ENCODE peak calls at places on chromosomes 13 and 19, in six cellular contexts. Y, I, J, Q, P and M are unnamed samples.

GRCh38 chr19:10116085-10116865 is 3.4 kb downstream of the EIF3G start:
- DNase-seq in Y (no peak), I (no peak), Q (no peak), J (no peak), P (no peak), M (no peak)

GRCh38 chr19:16828990-16829821 is at the start of gene SIN3B:
- DNase-seq in Q (peak; percentile 77), Y (peak; percentile 95), J (peak; percentile 97), I (peak; percentile 95), P (peak; percentile 81), M (peak; percentile 78)

GRCh38 chr19:3693030-3693925 is 7.0 kb downstream of the PIP5K1C start:
- DNase-seq in J (peak; percentile 23), Y (no peak), P (no peak), Q (no peak), I (no peak), M (no peak)

GRCh38 chr19:35437152-35437951 is 10.7 kb upstream of the FFAR2 start:
- DNase-seq in P (no peak), J (no peak), Y (no peak), Q (no peak), I (no peak), M (no peak)

GRCh38 chr19:49764341-49764740 is 1.2 kb upstream of the TSKS start:
- DNase-seq in Q (no peak), Y (no peak), J (no peak), I (no peak), P (no peak), M (no peak)

GRCh38 chr13:98890186-98890585 is 87.7 kb downstream of the DOCK9 start:
- DNase-seq in J (no peak), Q (no peak), P (no peak), I (no peak), Y (no peak), M (no peak)

GRCh38 chr13:48857576-48857975 is 118.1 kb upstream of the FNDC3A start:
- DNase-seq in I (no peak), J (no peak), P (no peak), Q (no peak), Y (no peak), M (no peak)

GRCh38 chr13:38543561-38543960 is 143.3 kb upstream of the FREM2 start:
- DNase-seq in Y (no peak), Q (no peak), I (no peak), P (no peak), J (no peak), M (no peak)

GRCh38 chr13:40283666-40284065 is 382.8 kb downstream of the FOXO1 start:
- DNase-seq in Q (no peak), Y (no peak), P (no peak), I (no peak), J (no peak), M (no peak)

GRCh38 chr13:21971662-21972635 is 301.1 kb downstream of the FGF9 start:
- DNase-seq in Q (no peak), P (no peak), I (no peak), J (no peak), Y (no peak), M (no peak)
- TF ChIP-seq POLR2AphosphoS5 in Q (no peak), P (no peak), I (no peak), J (no peak), Y (no peak), M (no peak)

DNA sequence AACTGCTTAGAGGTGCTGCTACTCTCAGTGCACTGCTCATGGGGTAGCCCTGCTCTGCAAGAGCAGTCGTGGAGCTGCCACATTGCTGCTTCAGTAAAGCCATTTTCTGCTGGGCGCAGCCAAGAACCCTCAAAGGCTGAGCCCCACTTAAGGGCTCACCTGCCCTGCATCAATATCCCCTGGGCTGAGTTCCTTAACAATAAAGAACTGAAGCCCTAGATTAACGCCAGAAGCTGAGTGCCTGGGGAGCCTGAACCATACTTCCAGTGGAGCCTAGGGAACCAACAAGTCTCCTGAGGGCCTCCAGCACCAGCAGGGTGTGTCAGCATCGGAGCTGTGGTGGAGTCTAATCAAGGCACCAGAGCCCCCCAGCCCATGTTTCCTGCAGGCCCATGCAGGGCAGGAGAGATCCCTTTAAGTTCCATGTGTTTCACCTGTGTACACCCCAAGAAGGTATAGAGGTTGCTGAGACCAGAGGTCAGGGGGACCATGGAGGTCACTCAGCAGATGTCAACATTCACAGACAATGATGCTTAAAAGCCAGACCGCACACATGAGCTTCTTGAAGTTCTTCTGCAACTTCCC is 1198.0 kb downstream of the UQCRFS1 start:
- DNase-seq in Y (no peak), P (no peak), Q (no peak), I (no peak), J (no peak), M (no peak)
- TF ChIP-seq GABPA in Y (no peak), P (no peak), Q (no peak), I (no peak), J (no peak), M (no peak)

DNA sequence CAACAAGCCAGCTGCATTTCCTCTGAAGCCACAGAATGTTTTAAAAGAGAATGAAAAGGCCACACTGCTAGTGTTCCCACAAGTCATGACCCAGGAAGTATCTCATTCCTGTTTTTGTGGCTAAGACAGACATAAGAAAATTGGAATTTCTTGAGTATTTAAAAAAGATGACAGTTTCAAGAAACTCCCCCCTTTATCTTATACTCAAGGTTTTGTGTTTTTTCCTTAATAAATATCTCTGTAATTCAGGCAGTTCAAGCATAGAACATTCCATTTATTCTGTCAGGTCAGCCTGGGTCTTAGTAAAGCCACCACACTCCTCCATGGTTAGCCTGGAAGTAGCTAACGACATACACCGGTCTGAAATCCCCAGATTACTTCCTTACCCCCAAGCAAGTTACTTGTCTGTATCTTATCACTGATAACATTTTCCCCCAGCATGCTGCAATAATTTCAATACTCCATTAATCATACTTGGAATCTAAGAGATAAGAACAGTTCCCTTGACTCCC is 80.8 kb downstream of the COL4A1 start:
- DNase-seq in J (no peak), I (no peak), Y (no peak), P (no peak), Q (no peak), M (no peak)
- TF ChIP-seq POLR2AphosphoS5 in J (no peak), I (no peak), Y (no peak), P (no peak), Q (no peak), M (no peak)

GRCh38 chr19:55479451-55480230 is 3.2 kb downstream of the ZNF628 start:
- DNase-seq in J (no peak), P (no peak), I (no peak), Y (no peak), Q (no peak), M (no peak)
- TF ChIP-seq GABPA in J (no peak), P (no peak), I (no peak), Y (no peak), Q (no peak), M (no peak)

GRCh38 chr19:57056972-57057371 is 62.8 kb upstream of the USP29 start:
- DNase-seq in J (no peak), Y (no peak), I (no peak), Q (no peak), P (no peak), M (no peak)
- TF ChIP-seq POLR2AphosphoS5 in J (no peak), Y (no peak), I (no peak), Q (no peak), P (no peak), M (no peak)

DNA sequence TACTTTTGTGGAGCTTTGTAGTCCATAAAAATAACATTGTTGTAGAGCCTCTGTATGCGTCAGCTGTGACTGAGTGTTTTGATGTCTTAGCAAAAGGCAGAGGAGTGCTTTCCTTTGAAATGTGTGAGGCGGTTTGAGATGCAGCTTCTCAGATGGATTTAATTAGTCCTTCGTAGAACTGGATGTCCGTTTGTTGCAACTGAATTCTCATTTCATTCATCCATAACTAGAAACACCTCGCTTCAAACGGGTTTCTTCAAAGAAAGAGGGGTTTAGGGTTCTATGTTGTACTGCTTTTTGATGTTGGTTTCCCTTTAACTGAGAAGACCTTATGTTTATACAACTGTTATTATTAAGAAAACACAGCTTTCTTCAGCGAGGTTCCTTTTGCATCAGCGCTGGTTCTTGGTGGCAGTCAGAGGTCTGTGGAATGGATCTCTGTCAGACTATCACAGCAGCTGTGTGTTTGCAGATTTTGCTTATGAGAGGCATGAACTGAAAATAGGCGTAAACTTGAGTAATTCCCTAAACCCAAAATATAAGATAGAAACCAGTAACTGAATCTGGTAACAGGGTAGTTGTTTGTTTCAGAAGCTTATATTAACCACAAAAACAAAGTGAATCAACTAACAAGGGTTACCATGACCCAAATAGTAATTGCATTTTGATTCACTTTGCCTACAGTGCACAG is 194.4 kb downstream of the GGACT start:
- DNase-seq in Y (peak; percentile 20), I (no peak), J (peak; percentile 17), Q (no peak), P (peak; percentile 51), M (no peak)
- TF ChIP-seq GABPA in Y (no peak), I (no peak), J (no peak), Q (no peak), P (peak; percentile 42), M (no peak)

GRCh38 chr13:29521336-29521735 is 74.2 kb downstream of the SLC7A1 start:
- DNase-seq in I (no peak), P (no peak), J (no peak), Q (no peak), Y (no peak), M (no peak)

GRCh38 chr13:29523199-29523931 is 72.1 kb downstream of the SLC7A1 start:
- DNase-seq in I (no peak), J (no peak), Y (no peak), P (no peak), Q (no peak), M (no peak)

GRCh38 chr13:29520671-29521070 is 74.8 kb downstream of the SLC7A1 start:
- DNase-seq in I (no peak), Y (no peak), Q (no peak), P (no peak), J (no peak), M (no peak)

GRCh38 chr13:29524176-29524575 is 71.3 kb downstream of the SLC7A1 start:
- DNase-seq in J (no peak), I (no peak), Q (no peak), Y (no peak), P (no peak), M (no peak)

GRCh38 chr13:29522044-29522685 is 73.3 kb downstream of the SLC7A1 start:
- DNase-seq in P (no peak), J (no peak), Y (no peak), Q (no peak), I (no peak), M (no peak)
- TF ChIP-seq POLR2AphosphoS5 in P (no peak), J (no peak), Y (no peak), Q (no peak), I (no peak), M (no peak)

DNA sequence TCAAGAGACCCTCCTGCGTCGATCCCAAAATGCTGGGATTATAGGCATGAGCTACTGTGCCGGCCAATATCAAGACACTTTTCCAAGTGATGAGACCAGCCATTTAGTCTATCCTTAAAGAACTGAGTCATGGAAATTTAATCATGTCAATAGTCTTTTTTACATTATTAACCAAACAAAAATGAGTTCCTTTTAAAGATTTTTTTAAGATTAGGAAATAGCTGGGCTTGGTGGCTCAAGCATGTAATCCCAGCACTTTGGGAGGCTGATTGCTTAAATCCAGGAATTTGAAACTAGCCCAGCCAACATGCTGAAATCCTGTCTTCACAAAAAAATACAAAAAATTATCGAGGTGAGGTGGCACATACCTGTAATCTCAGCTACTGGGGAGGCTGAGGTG is 16.7 kb upstream of the ZNF564 start:
- DNase-seq in Q (no peak), P (no peak), I (no peak), J (no peak), Y (no peak), M (no peak)
- TF ChIP-seq GABPA in Q (no peak), P (no peak), I (no peak), J (no peak), Y (no peak), M (no peak)